ENCODE peak calls at places on chromosomes 1 and 21, in six cellular contexts. C is HCT116; B is effector memory CD8-positive, alpha-beta T cell; V is Daoy; J is activated CD4-positive, CD25-positive, alpha-beta regulatory T cell treated with anti-CD3 and anti-CD28 coated beads, Interleukin-2, amount 50 U/mL, for 72 hours; E is central memory CD8-positive, alpha-beta T cell. M is an unnamed sample.

GRCh38 chr21:26572668-26573381 is at the start of gene CYYR1:
- DNase-seq in C (no peak), B (no peak), V (no peak), J (no peak), E (no peak), M (peak; percentile 81)

GRCh38 chr21:45929477-45929876 is 52.1 kb upstream of the COL6A1 start:
- DNase-seq in C (no peak), B (no peak), V (no peak), J (no peak), E (no peak), M (no peak)

GRCh38 chr1:4046836-4047461 is 146.9 kb upstream of the C1orf174 start:
- DNase-seq in C (no peak), B (no peak), V (no peak), J (no peak), E (no peak), M (no peak)

GRCh38 chr1:44249543-44249942 is 36.3 kb downstream of the DMAP1 start:
- DNase-seq in C (no peak), B (no peak), V (no peak), J (no peak), E (no peak), M (no peak)

GRCh38 chr1:116878804-116879477 is 30.8 kb upstream of the PTGFRN start:
- DNase-seq in C (peak; percentile 18), B (no peak), V (peak; percentile 41), J (no peak), E (no peak), M (no peak)

GRCh38 chr1:78475888-78476610 is 14.7 kb upstream of the PTGFR start:
- DNase-seq in C (no peak), B (no peak), V (no peak), J (no peak), E (no peak), M (no peak)

GRCh38 chr1:55046871-55047270 is 7.5 kb downstream of the PCSK9 start:
- DNase-seq in C (no peak), B (no peak), V (no peak), J (no peak), E (no peak), M (no peak)

GRCh38 chr1:940121-941026 is 16.7 kb downstream of the SAMD11 start:
- DNase-seq in C (no peak), B (no peak), V (peak; percentile 77), J (no peak), E (no peak), M (no peak)

GRCh38 chr21:44540741-44541288 is 820 bp upstream of the KRTAP10-1 start:
- DNase-seq in C (no peak), B (no peak), V (no peak), J (no peak), E (no peak), M (no peak)

GRCh38 chr1:97943354-97943753 is 22.5 kb upstream of the DPYD start:
- DNase-seq in C (no peak), B (no peak), V (peak; percentile 23), J (no peak), E (no peak), M (no peak)

GRCh38 chr1:162388615-162389014 is 7.1 kb downstream of the C1orf226 start:
- DNase-seq in C (no peak), B (no peak), V (no peak), J (no peak), E (no peak), M (peak; percentile 49)

GRCh38 chr1:117735045-117735992 is 129.5 kb downstream of the TENT5C start:
- DNase-seq in C (no peak), B (no peak), V (peak; percentile 73), J (no peak), E (no peak), M (no peak)

GRCh38 chr1:89465201-89465600 is 59.4 kb upstream of the LRRC8B start:
- DNase-seq in C (no peak), B (no peak), V (peak; percentile 56), J (no peak), E (no peak), M (no peak)

GRCh38 chr1:58848818-58849411 is 65.1 kb upstream of the JUN start:
- DNase-seq in C (peak; percentile 94), B (no peak), V (peak; percentile 100), J (no peak), E (no peak), M (no peak)

GRCh38 chr1:19405761-19406481 is 79.4 kb downstream of the CAPZB start:
- DNase-seq in C (no peak), B (no peak), V (no peak), J (no peak), E (no peak), M (no peak)

GRCh38 chr1:3992103-3992556 is 92.1 kb upstream of the C1orf174 start:
- DNase-seq in C (peak; percentile 13), B (no peak), V (no peak), J (no peak), E (no peak), M (no peak)

GRCh38 chr1:18972531-18972930 is 16.1 kb upstream of the IFFO2 start:
- DNase-seq in C (no peak), B (no peak), V (peak; percentile 56), J (no peak), E (no peak), M (no peak)

GRCh38 chr1:201377611-201378092 is at the start of gene TNNT2:
- DNase-seq in C (no peak), B (no peak), V (no peak), J (no peak), E (no peak), M (no peak)

GRCh38 chr1:94236630-94237290 is 624 bp downstream of the ARHGAP29 start:
- DNase-seq in C (no peak), B (no peak), V (peak; percentile 70), J (no peak), E (no peak), M (no peak)

GRCh38 chr1:233281711-233282581 is 13.6 kb downstream of the PCNX2 start:
- DNase-seq in C (no peak), B (no peak), V (peak; percentile 37), J (no peak), E (no peak), M (no peak)

GRCh38 chr1:8554956-8555534 is 237.1 kb downstream of the SLC45A1 start:
- DNase-seq in C (no peak), B (no peak), V (peak; percentile 50), J (no peak), E (no peak), M (no peak)

GRCh38 chr1:203282720-203283542 is 22.4 kb upstream of the BTG2 start:
- DNase-seq in C (no peak), B (no peak), V (no peak), J (no peak), E (no peak), M (no peak)

GRCh38 chr1:229023651-229024295 is 247.1 kb upstream of the RAB4A start:
- DNase-seq in C (no peak), B (no peak), V (no peak), J (no peak), E (no peak), M (no peak)

GRCh38 chr1:169238506-169238905 is 129.1 kb downstream of the NME7 start:
- DNase-seq in C (no peak), B (no peak), V (no peak), J (no peak), E (no peak), M (no peak)

GRCh38 chr1:177927021-177927596 is 42.7 kb downstream of the SEC16B start:
- DNase-seq in C (no peak), B (no peak), V (peak; percentile 23), J (no peak), E (no peak), M (no peak)

GRCh38 chr1:18234790-18235242 is 127.2 kb downstream of the IGSF21 start:
- DNase-seq in C (peak; percentile 73), B (no peak), V (peak; percentile 60), J (no peak), E (no peak), M (no peak)

GRCh38 chr21:32886339-32886738 is 114.8 kb upstream of the PAXBP1 start:
- DNase-seq in C (no peak), B (peak; percentile 27), V (peak; percentile 78), J (no peak), E (no peak), M (no peak)

GRCh38 chr1:76106719-76107235 is 32.2 kb downstream of the ST6GALNAC3 start:
- DNase-seq in C (no peak), B (no peak), V (no peak), J (no peak), E (no peak), M (no peak)

GRCh38 chr1:117229217-117229616 is 18.5 kb upstream of the VTCN1 start:
- DNase-seq in C (no peak), B (no peak), V (no peak), J (no peak), E (no peak), M (no peak)

GRCh38 chr1:105459759-105460158 is 1596.7 kb upstream of the PRMT6 start:
- DNase-seq in C (no peak), B (no peak), V (no peak), J (no peak), E (no peak), M (no peak)

GRCh38 chr1:166692354-166692753 is 146.9 kb upstream of the POGK start:
- DNase-seq in C (no peak), B (no peak), V (no peak), J (no peak), E (no peak), M (no peak)

GRCh38 chr1:168180148-168180524 is 1.4 kb downstream of the TIPRL start:
- DNase-seq in C (no peak), B (no peak), V (no peak), J (no peak), E (no peak), M (no peak)

M was measured in type B pancreatic cell.